ENCODE peak calls at places on chromosomes 13 and 19, in five cellular contexts. I is upper lobe of left lung, P is HepG2, X is K562, B is GM12878. K is an unnamed sample.

GRCh38 chr19:36203293-36203692 is 11.2 kb downstream of the ZNF565 start:
- ATAC-seq in I (no peak), P (no peak), B (peak; percentile 36), X (no peak), K (no peak)

GRCh38 chr13:85806553-85807175 is 7.4 kb upstream of the SLITRK6 start:
- ATAC-seq in P (peak; percentile 74), I (peak; percentile 68), B (peak; percentile 87), X (no peak), K (peak; percentile 39)

GRCh38 chr19:55635334-55635717 is 5.5 kb upstream of the ZNF580 start:
- ATAC-seq in I (no peak), B (no peak), P (no peak), X (no peak), K (no peak)

GRCh38 chr13:110521296-110521680 is 40.2 kb downstream of the RAB20 start:
- ATAC-seq in X (no peak), I (no peak), P (no peak), B (no peak), K (no peak)

GRCh38 chr19:35937345-35938281 is 1.4 kb downstream of the LRFN3 start:
- ATAC-seq in I (no peak), B (no peak), P (peak; percentile 56), X (peak; percentile 64), K (no peak)

GRCh38 chr13:36706755-36707154 is 32.9 kb downstream of the SERTM1 start:
- ATAC-seq in X (no peak), P (no peak), I (no peak), B (no peak), K (no peak)

GRCh38 chr19:35184884-35185283 is 30.3 kb downstream of the FXYD5 start:
- ATAC-seq in X (no peak), P (no peak), B (no peak), I (no peak), K (no peak)

GRCh38 chr13:45219123-45219891 is 18.5 kb upstream of the KCTD4 start:
- ATAC-seq in I (peak; percentile 12), B (no peak), P (peak; percentile 92), X (no peak), K (no peak)

GRCh38 chr19:45630463-45630862 is 8.7 kb downstream of the EML2 start:
- ATAC-seq in I (no peak), B (peak; percentile 95), X (no peak), P (no peak), K (no peak)

GRCh38 chr19:34480491-34480890 is 1.1 kb upstream of the WTIP start:
- ATAC-seq in B (no peak), I (no peak), X (no peak), P (peak; percentile 3), K (no peak)

GRCh38 chr13:111252449-111253124 is 67.9 kb upstream of the TEX29 start:
- ATAC-seq in X (no peak), I (no peak), B (no peak), P (no peak), K (no peak)

GRCh38 chr19:17339088-17339741 is 1.9 kb downstream of the GTPBP3 start:
- ATAC-seq in P (no peak), B (no peak), I (no peak), X (no peak), K (no peak)

GRCh38 chr19:43914051-43914450 is 21.0 kb downstream of the ZNF45 start:
- ATAC-seq in I (no peak), P (no peak), X (no peak), B (no peak), K (no peak)

GRCh38 chr19:43910884-43911283 is 24.2 kb downstream of the ZNF45 start:
- ATAC-seq in X (no peak), I (no peak), P (no peak), B (no peak), K (no peak)

GRCh38 chr19:43908659-43909058 is 26.4 kb downstream of the ZNF45 start:
- ATAC-seq in X (no peak), I (no peak), B (no peak), P (no peak), K (no peak)

GRCh38 chr19:43913383-43913782 is 21.7 kb downstream of the ZNF45 start:
- ATAC-seq in B (no peak), X (no peak), I (no peak), P (no peak), K (no peak)
- H3K9me3 ChIP-seq in B (peaks cover 29% of the 10 kb centered on the region), X (peaks cover 16% of the 10 kb centered on the region), I (peaks cover 83% of the 10 kb centered on the region), P (peaks cover 50% of the 10 kb centered on the region), K (peaks cover 100% of the 10 kb centered on the region)

GRCh38 chr19:2549701-2550191 is 73.8 kb downstream of the GADD45B start:
- ATAC-seq in X (no peak), P (no peak), B (no peak), I (peak; percentile 90), K (peak; percentile 84)
- TF ChIP-seq POLR2AphosphoS5 in X (no peak), P (no peak), B (no peak), I (peak; percentile 72), K (peak; percentile 64)

GRCh38 chr13:30866692-30867669 is 39.1 kb upstream of the MEDAG start:
- ATAC-seq in I (no peak), X (no peak), B (no peak), P (no peak), K (no peak)
- TF ChIP-seq EP300 in I (no peak), X (no peak), B (no peak), P (no peak), K (no peak)

GRCh38 chr19:40893112-40893511 is 11.1 kb upstream of the CYP2A7 start:
- ATAC-seq in X (no peak), I (no peak), B (no peak), P (no peak), K (no peak)

GRCh38 chr19:40896418-40896796 is 14.4 kb upstream of the CYP2A7 start:
- ATAC-seq in I (no peak), B (no peak), P (no peak), X (no peak), K (no peak)
- H3K9me3 ChIP-seq in I (no peaks in the 10 kb centered on the region), B (no peaks in the 10 kb centered on the region), P (no peaks in the 10 kb centered on the region), X (no peaks in the 10 kb centered on the region), K (no peaks in the 10 kb centered on the region)

K was measured in gastroesophageal sphincter.